ENCODE peak calls at places on chromosomes 6 and 20, in five cellular contexts. F is stimulated activated CD8-positive, alpha-beta memory T cell treated with anti-CD3 and anti-CD28 coated beads, Interleukin-15, amount 100 ng/mL, for 24 hours; E is PC-3; I is activated CD8-positive, alpha-beta memory T cell treated with anti-CD3 and anti-CD28 coated beads for 1 hour; U is C1 segment of cervical spinal cord. B is an unnamed sample.

GRCh38 chr20:2140561-2140960 is 38.9 kb downstream of the STK35 start:
- DNase-seq in U (no peak), E (no peak), F (no peak), I (no peak), B (no peak)

GRCh38 chr6:129525055-129525454 is 184.9 kb downstream of the ARHGAP18 start:
- DNase-seq in E (no peak), I (no peak), F (no peak), U (no peak), B (no peak)

GRCh38 chr20:38471987-38472512 is 593 bp upstream of the RALGAPB start:
- DNase-seq in U (no peak), F (no peak), I (no peak), E (no peak), B (no peak)

GRCh38 chr6:41256383-41256782 is 28.2 kb downstream of the TREML4 start:
- DNase-seq in E (no peak), I (no peak), U (no peak), F (no peak), B (no peak)

GRCh38 chr6:24719125-24719931 is at the start of gene C6orf62:
- DNase-seq in I (peak; percentile 17), F (peak; percentile 25), U (no peak), E (peak; percentile 37), B (peak; percentile 30)

GRCh38 chr20:57414867-57415592 is 23.8 kb downstream of the RBM38 start:
- DNase-seq in E (peak; percentile 34), U (no peak), F (no peak), I (no peak), B (no peak)

GRCh38 chr20:62011403-62011791 is 54.3 kb downstream of the TAF4 start:
- DNase-seq in E (no peak), F (no peak), I (no peak), U (no peak), B (no peak)

GRCh38 chr6:135087403-135087802 is 32.8 kb upstream of the HBS1L start:
- DNase-seq in I (no peak), F (no peak), U (no peak), E (no peak), B (no peak)

GRCh38 chr6:100719883-100720682 is 161.0 kb downstream of the ASCC3 start:
- DNase-seq in F (no peak), I (no peak), U (no peak), E (peak; percentile 40), B (no peak)

GRCh38 chr6:139325003-139325600 is 33.3 kb upstream of the TXLNB start:
- DNase-seq in U (no peak), E (no peak), I (no peak), F (no peak), B (no peak)

GRCh38 chr6:7163661-7164071 is 55.9 kb downstream of the RREB1 start:
- DNase-seq in F (no peak), E (no peak), U (no peak), I (no peak), B (no peak)

GRCh38 chr20:37315293-37316110 is 26.0 kb downstream of the MANBAL start:
- DNase-seq in U (no peak), E (no peak), F (no peak), I (no peak), B (no peak)

GRCh38 chr20:3218307-3218988 is 9.2 kb downstream of the ITPA start:
- DNase-seq in F (peak; percentile 68), I (peak; percentile 63), E (peak; percentile 74), U (peak; percentile 6), B (no peak)

GRCh38 chr6:70008189-70008588 is 141.8 kb downstream of the COL19A1 start:
- DNase-seq in I (no peak), U (no peak), E (no peak), F (no peak), B (no peak)

GRCh38 chr6:89797317-89797716 is 22.3 kb downstream of the MDN1 start:
- DNase-seq in U (no peak), E (no peak), I (no peak), F (no peak), B (no peak)

GRCh38 chr6:168131464-168132415 is 52.7 kb upstream of the FRMD1 start:
- DNase-seq in U (no peak), F (no peak), E (no peak), I (no peak), B (no peak)

GRCh38 chr20:31605902-31606677 is 1.0 kb downstream of the ID1 start:
- DNase-seq in I (no peak), U (no peak), F (no peak), E (peak; percentile 19), B (no peak)

GRCh38 chr20:51631953-51632352 is 89.4 kb upstream of the NFATC2 start:
- DNase-seq in F (no peak), I (no peak), E (no peak), U (no peak), B (no peak)

B was measured in anterior cingulate cortex.